ENCODE peak calls at places on chromosomes 11 and 22, in six cellular contexts. One of them, this sample, is unnamed.

GRCh38 chr22:38766076-38766777 is 10.4 kb upstream of the SUN2 start:
- DNase-seq in cardiac muscle cell: peak; percentile 65
- DNase-seq in HFF-Myc: peak; percentile 59
- DNase-seq in sigmoid colon: peak; percentile 79
- DNase-seq in tibial artery: no peak
- DNase-seq in GM12865: peak; percentile 43
- DNase-seq in this sample: no peak

GRCh38 chr22:35437038-35437437 is 37.1 kb downstream of the MCM5 start:
- DNase-seq in sigmoid colon: no peak
- DNase-seq in tibial artery: no peak
- DNase-seq in cardiac muscle cell: no peak
- DNase-seq in HFF-Myc: no peak
- DNase-seq in GM12865: peak; percentile 50
- DNase-seq in this sample: no peak

GRCh38 chr11:130514316-130514715 is 65.9 kb downstream of the ADAMTS15 start:
- DNase-seq in sigmoid colon: no peak
- DNase-seq in tibial artery: no peak
- DNase-seq in cardiac muscle cell: peak; percentile 73
- DNase-seq in GM12865: no peak
- DNase-seq in HFF-Myc: no peak
- DNase-seq in this sample: no peak

GRCh38 chr22:19105867-19106802 is 16.1 kb downstream of the DGCR2 start:
- DNase-seq in cardiac muscle cell: no peak
- DNase-seq in sigmoid colon: peak; percentile 68
- DNase-seq in GM12865: peak; percentile 51
- DNase-seq in tibial artery: no peak
- DNase-seq in HFF-Myc: no peak
- DNase-seq in this sample: no peak

GRCh38 chr22:26669060-26669481 is 11.7 kb downstream of the MIAT start:
- DNase-seq in sigmoid colon: no peak
- DNase-seq in GM12865: peak; percentile 56
- DNase-seq in tibial artery: no peak
- DNase-seq in HFF-Myc: peak; percentile 75
- DNase-seq in cardiac muscle cell: no peak
- DNase-seq in this sample: no peak

GRCh38 chr11:111957663-111958415 is 20.7 kb downstream of the DIXDC1 start:
- DNase-seq in cardiac muscle cell: no peak
- DNase-seq in HFF-Myc: no peak
- DNase-seq in sigmoid colon: no peak
- DNase-seq in GM12865: no peak
- DNase-seq in tibial artery: no peak
- DNase-seq in this sample: no peak

GRCh38 chr11:64637346-64638016 is 46.5 kb downstream of the SLC22A12 start:
- DNase-seq in HFF-Myc: no peak
- DNase-seq in cardiac muscle cell: no peak
- DNase-seq in tibial artery: no peak
- DNase-seq in GM12865: no peak
- DNase-seq in sigmoid colon: no peak
- DNase-seq in this sample: no peak

GRCh38 chr11:13831707-13832106 is 130.8 kb upstream of the SPON1 start:
- DNase-seq in tibial artery: no peak
- DNase-seq in sigmoid colon: no peak
- DNase-seq in cardiac muscle cell: no peak
- DNase-seq in HFF-Myc: no peak
- DNase-seq in GM12865: no peak
- DNase-seq in this sample: no peak

GRCh38 chr11:124740277-124740882 is 638 bp downstream of the NRGN start:
- DNase-seq in cardiac muscle cell: no peak
- DNase-seq in tibial artery: no peak
- DNase-seq in sigmoid colon: no peak
- DNase-seq in HFF-Myc: no peak
- DNase-seq in GM12865: peak; percentile 42
- DNase-seq in this sample: no peak

GRCh38 chr22:47174671-47175111 is 412.2 kb downstream of the TBC1D22A start:
- DNase-seq in tibial artery: peak; percentile 9
- DNase-seq in sigmoid colon: peak; percentile 58
- DNase-seq in HFF-Myc: no peak
- DNase-seq in cardiac muscle cell: no peak
- DNase-seq in GM12865: no peak
- DNase-seq in this sample: no peak

GRCh38 chr22:38355275-38355674 is 38.0 kb upstream of the CSNK1E start:
- DNase-seq in tibial artery: no peak
- DNase-seq in GM12865: no peak
- DNase-seq in cardiac muscle cell: no peak
- DNase-seq in HFF-Myc: no peak
- DNase-seq in sigmoid colon: peak; percentile 32
- DNase-seq in this sample: no peak

GRCh38 chr11:13207665-13208594 is 69.7 kb upstream of the BMAL1 start:
- DNase-seq in tibial artery: peak; percentile 31
- DNase-seq in GM12865: peak; percentile 44
- DNase-seq in cardiac muscle cell: peak; percentile 95
- DNase-seq in sigmoid colon: no peak
- DNase-seq in HFF-Myc: no peak
- DNase-seq in this sample: peak; percentile 55

GRCh38 chr11:134987223-134987768 is 575.3 kb upstream of the B3GAT1 start:
- DNase-seq in tibial artery: no peak
- DNase-seq in sigmoid colon: no peak
- DNase-seq in GM12865: no peak
- DNase-seq in cardiac muscle cell: no peak
- DNase-seq in HFF-Myc: no peak
- DNase-seq in this sample: no peak

GRCh38 chr11:19321351-19321750 is 80.6 kb upstream of the E2F8 start:
- DNase-seq in HFF-Myc: no peak
- DNase-seq in cardiac muscle cell: no peak
- DNase-seq in GM12865: no peak
- DNase-seq in sigmoid colon: no peak
- DNase-seq in tibial artery: no peak
- DNase-seq in this sample: no peak

GRCh38 chr11:23755076-23755475 is 741.8 kb upstream of the LUZP2 start:
- DNase-seq in HFF-Myc: no peak
- DNase-seq in cardiac muscle cell: no peak
- DNase-seq in tibial artery: no peak
- DNase-seq in sigmoid colon: no peak
- DNase-seq in GM12865: no peak
- DNase-seq in this sample: no peak

GRCh38 chr22:36999463-36999862 is 19.8 kb downstream of the TST start:
- DNase-seq in GM12865: no peak
- DNase-seq in cardiac muscle cell: peak; percentile 19
- DNase-seq in sigmoid colon: no peak
- DNase-seq in HFF-Myc: no peak
- DNase-seq in tibial artery: no peak
- DNase-seq in this sample: no peak

GRCh38 chr11:47253660-47254059 is 4.1 kb upstream of the NR1H3 start:
- DNase-seq in HFF-Myc: no peak
- DNase-seq in cardiac muscle cell: no peak
- DNase-seq in GM12865: no peak
- DNase-seq in sigmoid colon: no peak
- DNase-seq in tibial artery: no peak
- DNase-seq in this sample: no peak

GRCh38 chr11:111736191-111736590 is 30.0 kb downstream of the PPP2R1B start:
- DNase-seq in GM12865: no peak
- DNase-seq in sigmoid colon: no peak
- DNase-seq in HFF-Myc: no peak
- DNase-seq in tibial artery: peak; percentile 40
- DNase-seq in cardiac muscle cell: peak; percentile 78
- DNase-seq in this sample: no peak

GRCh38 chr11:118715245-118715807 is 35.9 kb upstream of the TREH start:
- DNase-seq in HFF-Myc: no peak
- DNase-seq in tibial artery: peak; percentile 28
- DNase-seq in cardiac muscle cell: peak; percentile 54
- DNase-seq in GM12865: peak; percentile 57
- DNase-seq in sigmoid colon: no peak
- DNase-seq in this sample: no peak

GRCh38 chr22:38032681-38033521 is 24.3 kb upstream of the PICK1 start:
- DNase-seq in sigmoid colon: peak; percentile 77
- DNase-seq in GM12865: no peak
- DNase-seq in HFF-Myc: peak; percentile 85
- DNase-seq in cardiac muscle cell: peak; percentile 79
- DNase-seq in tibial artery: no peak
- DNase-seq in this sample: no peak

GRCh38 chr11:62438641-62439040 is 19.8 kb downstream of the SCGB1A1 start:
- DNase-seq in GM12865: no peak
- DNase-seq in cardiac muscle cell: no peak
- DNase-seq in tibial artery: no peak
- DNase-seq in sigmoid colon: no peak
- DNase-seq in HFF-Myc: no peak
- DNase-seq in this sample: no peak

GRCh38 chr22:44224166-44224565 is 43.4 kb downstream of the PARVG start:
- DNase-seq in HFF-Myc: no peak
- DNase-seq in sigmoid colon: peak; percentile 39
- DNase-seq in GM12865: no peak
- DNase-seq in tibial artery: no peak
- DNase-seq in cardiac muscle cell: no peak
- DNase-seq in this sample: no peak

GRCh38 chr22:30871391-30872281 is 96.9 kb downstream of the MORC2 start:
- DNase-seq in HFF-Myc: no peak
- DNase-seq in tibial artery: no peak
- DNase-seq in GM12865: no peak
- DNase-seq in sigmoid colon: peak; percentile 40
- DNase-seq in cardiac muscle cell: no peak
- DNase-seq in this sample: no peak

DNA sequence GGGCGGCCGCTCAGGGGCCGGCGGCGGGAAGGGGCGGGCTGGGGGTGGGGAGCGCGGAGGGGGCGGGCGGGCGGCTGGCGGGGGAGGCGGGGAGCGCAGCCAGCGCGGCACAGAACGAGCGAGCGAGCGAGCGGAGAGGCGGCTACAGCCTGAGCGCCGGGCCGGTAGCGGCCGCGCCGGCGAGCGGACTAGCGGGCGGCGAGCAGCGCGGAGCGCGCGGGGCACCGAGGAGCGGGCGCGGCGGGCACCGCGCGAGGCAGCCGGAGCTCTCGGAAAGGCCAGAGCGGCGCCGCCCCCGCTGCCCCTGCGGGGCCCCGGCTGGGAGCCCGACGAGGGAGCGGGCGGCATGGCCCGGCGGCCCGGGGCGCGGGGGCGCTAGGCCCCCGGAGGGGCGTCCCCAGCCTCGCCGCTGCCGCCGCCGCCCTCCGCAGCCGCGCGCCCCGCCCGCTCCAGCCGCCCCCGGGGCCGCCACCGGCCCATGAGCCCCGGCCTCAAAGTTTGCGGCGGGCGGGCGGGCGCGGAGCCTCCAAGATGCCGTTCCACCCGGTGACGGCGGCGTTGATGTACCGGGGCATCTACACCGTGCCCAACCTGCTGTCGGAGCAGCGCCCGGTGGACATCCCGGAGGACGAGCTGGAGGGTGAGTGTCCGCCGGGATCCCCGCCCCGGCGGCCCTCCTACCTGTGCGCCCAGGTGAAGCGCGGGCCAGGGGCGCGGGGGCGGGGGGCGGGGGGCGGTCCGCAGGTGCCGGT is at the start of gene CABP7:
- DNase-seq in tibial artery: no peak
- DNase-seq in cardiac muscle cell: peak; percentile 14
- DNase-seq in sigmoid colon: no peak
- DNase-seq in GM12865: no peak
- DNase-seq in HFF-Myc: no peak
- DNase-seq in this sample: no peak
- H3K4me3 ChIP-seq in tibial artery: peak within 1 kb of the TSS; percentile 9
- H3K4me3 ChIP-seq in cardiac muscle cell: peak within 1 kb of the TSS; percentile 25
- H3K4me3 ChIP-seq in sigmoid colon: peak within 1 kb of the TSS; percentile 40
- H3K4me3 ChIP-seq in GM12865: no peak within 1 kb of the TSS
- H3K4me3 ChIP-seq in HFF-Myc: no peak within 1 kb of the TSS
- H3K4me3 ChIP-seq in this sample: no peak within 1 kb of the TSS

GRCh38 chr11:67698247-67698646 is 23.8 kb upstream of the ALDH3B2 start:
- DNase-seq in tibial artery: no peak
- DNase-seq in cardiac muscle cell: no peak
- DNase-seq in GM12865: peak; percentile 60
- DNase-seq in sigmoid colon: no peak
- DNase-seq in HFF-Myc: peak; percentile 5
- DNase-seq in this sample: no peak
- TF ChIP-seq CTCF in tibial artery: no peak
- TF ChIP-seq CTCF in cardiac muscle cell: no peak
- TF ChIP-seq CTCF in GM12865: peak; percentile 52
- TF ChIP-seq CTCF in sigmoid colon: no peak
- TF ChIP-seq CTCF in HFF-Myc: peak; percentile 25
- TF ChIP-seq CTCF in this sample: no peak

DNA sequence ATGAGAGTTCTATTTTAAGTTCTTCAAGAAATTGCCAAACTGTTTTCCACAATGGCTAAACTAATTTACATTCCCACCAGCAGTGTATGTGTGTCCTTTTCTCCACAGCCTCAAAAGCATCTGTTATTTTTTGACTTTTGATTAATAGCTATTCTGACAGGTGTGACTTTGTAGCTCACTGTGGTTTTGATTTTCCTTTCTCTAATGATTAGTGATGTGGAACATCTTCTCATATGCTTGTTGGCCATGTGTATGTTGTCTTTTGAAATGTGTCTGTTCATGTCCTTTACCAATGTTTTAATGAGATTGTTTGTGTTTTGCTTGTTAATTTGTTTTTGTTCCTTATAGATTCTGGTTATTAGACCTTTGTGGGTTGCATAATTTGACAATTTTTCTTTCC is 18.0 kb upstream of the RAB38 start:
- DNase-seq in sigmoid colon: no peak
- DNase-seq in GM12865: peak; percentile 27
- DNase-seq in tibial artery: no peak
- DNase-seq in cardiac muscle cell: no peak
- DNase-seq in HFF-Myc: no peak
- DNase-seq in this sample: no peak
- H3K4me3 ChIP-seq in sigmoid colon: no peak overlapping the region
- H3K4me3 ChIP-seq in GM12865: no peak overlapping the region
- H3K4me3 ChIP-seq in tibial artery: no peak overlapping the region
- H3K4me3 ChIP-seq in cardiac muscle cell: no peak overlapping the region
- H3K4me3 ChIP-seq in HFF-Myc: no peak overlapping the region
- H3K4me3 ChIP-seq in this sample: no peak overlapping the region

GRCh38 chr11:88337342-88338222 is at the start of gene CTSC:
- DNase-seq in sigmoid colon: peak; percentile 96
- DNase-seq in cardiac muscle cell: peak; percentile 95
- DNase-seq in GM12865: peak; percentile 97
- DNase-seq in HFF-Myc: peak; percentile 70
- DNase-seq in tibial artery: peak; percentile 90
- DNase-seq in this sample: no peak

GRCh38 chr11:88329563-88330250 is 7.8 kb downstream of the CTSC start:
- DNase-seq in sigmoid colon: no peak
- DNase-seq in cardiac muscle cell: no peak
- DNase-seq in HFF-Myc: no peak
- DNase-seq in GM12865: peak; percentile 35
- DNase-seq in tibial artery: no peak
- DNase-seq in this sample: no peak

GRCh38 chr11:88335284-88335683 is 2.3 kb downstream of the CTSC start:
- DNase-seq in sigmoid colon: no peak
- DNase-seq in HFF-Myc: no peak
- DNase-seq in cardiac muscle cell: peak; percentile 28
- DNase-seq in GM12865: no peak
- DNase-seq in tibial artery: no peak
- DNase-seq in this sample: no peak

GRCh38 chr11:88330826-88331428 is 6.6 kb downstream of the CTSC start:
- DNase-seq in cardiac muscle cell: no peak
- DNase-seq in sigmoid colon: no peak
- DNase-seq in GM12865: no peak
- DNase-seq in tibial artery: no peak
- DNase-seq in HFF-Myc: no peak
- DNase-seq in this sample: no peak

DNA sequence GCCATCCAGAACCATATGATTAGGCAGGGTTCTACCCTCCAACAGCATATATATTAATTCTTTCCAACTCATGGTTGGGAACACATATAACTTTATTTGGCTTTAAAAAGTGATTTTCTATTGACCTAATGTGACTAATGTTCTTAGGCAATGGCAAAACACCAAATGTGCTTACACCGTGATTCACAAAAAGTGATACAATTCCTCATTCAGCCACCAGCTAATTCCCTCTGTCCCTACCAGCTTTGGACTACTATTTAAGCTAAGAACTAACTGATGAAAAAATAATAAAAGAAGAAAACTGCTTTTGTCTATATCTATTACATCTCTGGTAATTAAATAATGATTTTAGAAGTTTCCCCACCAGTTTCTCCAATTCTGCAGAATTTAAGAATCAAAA is 4.7 kb downstream of the CTSC start:
- DNase-seq in cardiac muscle cell: peak; percentile 41
- DNase-seq in GM12865: no peak
- DNase-seq in sigmoid colon: no peak
- DNase-seq in HFF-Myc: no peak
- DNase-seq in tibial artery: no peak
- DNase-seq in this sample: no peak
- TF ChIP-seq CTCF in cardiac muscle cell: no peak
- TF ChIP-seq CTCF in GM12865: no peak
- TF ChIP-seq CTCF in sigmoid colon: no peak
- TF ChIP-seq CTCF in HFF-Myc: no peak
- TF ChIP-seq CTCF in tibial artery: no peak
- TF ChIP-seq CTCF in this sample: no peak